ENCODE peak calls at places on chromosome 11, in seven cellular contexts. J, O, L, K, P, S and M are unnamed samples.

GRCh38 chr11:62004473-62004872 is 37.0 kb upstream of the FTH1 start:
- DNase-seq in J (peak), O (no peak), L (no peak), K (no peak), P (peak), S (peak), M (no peak)

GRCh38 chr11:48019230-48019584 is 38.8 kb downstream of the PTPRJ start:
- DNase-seq in J (no peak), O (no peak), L (peak), K (no peak), P (no peak), S (no peak), M (peak)

GRCh38 chr11:111454561-111455192 is 57.5 kb downstream of the BTG4 start:
- DNase-seq in J (peak), O (no peak), L (peak), K (peak), P (peak), S (peak), M (peak)

GRCh38 chr11:122258446-122258994 is 142.5 kb upstream of the BLID start:
- DNase-seq in J (no peak), O (no peak), L (no peak), K (no peak), P (no peak), S (no peak), M (no peak)

GRCh38 chr11:111733009-111733408 is 33.2 kb downstream of the PPP2R1B start:
- DNase-seq in J (peak), O (no peak), L (no peak), K (no peak), P (peak), S (no peak), M (no peak)

GRCh38 chr11:95556342-95557151 is 233.0 kb downstream of the FAM76B start:
- DNase-seq in J (peak), O (no peak), L (peak), K (no peak), P (peak), S (no peak), M (peak)

GRCh38 chr11:103907548-103908455 is 128.6 kb upstream of the DDI1 start:
- DNase-seq in J (peak), O (no peak), L (no peak), K (no peak), P (peak), S (no peak), M (no peak)

GRCh38 chr11:78715639-78716311 is 141.1 kb upstream of the NARS2 start:
- DNase-seq in J (peak), O (peak), L (peak), K (peak), P (peak), S (peak), M (peak)

GRCh38 chr11:57599381-57599780 is 1.9 kb downstream of the SERPING1 start:
- DNase-seq in J (no peak), O (no peak), L (no peak), K (no peak), P (peak), S (peak), M (peak)

GRCh38 chr11:47348859-47349258 is 3.6 kb downstream of the MYBPC3 start:
- DNase-seq in J (peak), O (no peak), L (no peak), K (no peak), P (peak), S (no peak), M (peak)

GRCh38 chr11:59135648-59136461 is 6.8 kb upstream of the FAM111A start:
- DNase-seq in J (peak), O (peak), L (peak), K (peak), P (peak), S (peak), M (peak)

GRCh38 chr11:115920841-115921480 is 416.7 kb upstream of the CADM1 start:
- DNase-seq in J (no peak), O (no peak), L (no peak), K (no peak), P (no peak), S (no peak), M (no peak)

GRCh38 chr11:115920087-115920461 is 415.9 kb upstream of the CADM1 start:
- DNase-seq in J (peak), O (no peak), L (no peak), K (no peak), P (no peak), S (no peak), M (peak)

GRCh38 chr11:115919341-115920086 is 415.3 kb upstream of the CADM1 start:
- DNase-seq in J (peak), O (no peak), L (no peak), K (no peak), P (peak), S (peak), M (peak)

GRCh38 chr11:115916596-115916995 is 412.4 kb upstream of the CADM1 start:
- DNase-seq in J (no peak), O (no peak), L (no peak), K (no peak), P (no peak), S (peak), M (no peak)

GRCh38 chr11:115918579-115918978 is 414.4 kb upstream of the CADM1 start:
- DNase-seq in J (no peak), O (no peak), L (no peak), K (no peak), P (no peak), S (no peak), M (no peak)
- H4K8ac ChIP-seq in J (no peak), O (no peak), L (no peak), K (no peak), P (no peak), S (no peak), M (no peak)

GRCh38 chr11:45757672-45758071 is 47.3 kb upstream of the SLC35C1 start:
- DNase-seq in J (no peak), O (no peak), L (no peak), K (no peak), P (no peak), S (no peak), M (no peak)
- H2AK5ac ChIP-seq in J (no peak), O (peak), L (no peak), K (no peak), P (no peak), S (no peak), M (peak)

GRCh38 chr11:97764193-97764592 is 1256.6 kb upstream of the CNTN5 start:
- DNase-seq in J (no peak), O (no peak), L (no peak), K (no peak), P (no peak), S (no peak), M (no peak)
- H4K8ac ChIP-seq in J (no peak), O (no peak), L (no peak), K (no peak), P (no peak), S (no peak), M (no peak)

GRCh38 chr11:124725719-124726105 is 14.0 kb upstream of the NRGN start:
- DNase-seq in J (peak), O (no peak), L (no peak), K (no peak), P (no peak), S (no peak), M (no peak)

GRCh38 chr11:124722176-124722575 is 17.6 kb upstream of the NRGN start:
- DNase-seq in J (no peak), O (no peak), L (no peak), K (no peak), P (no peak), S (no peak), M (no peak)

GRCh38 chr11:124719534-124719933 is 20.2 kb upstream of the NRGN start:
- DNase-seq in J (no peak), O (no peak), L (no peak), K (no peak), P (no peak), S (no peak), M (no peak)

GRCh38 chr11:124724854-124725718 is 14.7 kb upstream of the NRGN start:
- DNase-seq in J (no peak), O (no peak), L (no peak), K (peak), P (no peak), S (no peak), M (no peak)
- H2AK5ac ChIP-seq in J (peak), O (no peak), L (no peak), K (no peak), P (no peak), S (no peak), M (no peak)

GRCh38 chr11:63556404-63556803 is 6.8 kb downstream of the PLAAT2 start:
- DNase-seq in J (no peak), O (no peak), L (no peak), K (peak), P (no peak), S (no peak), M (no peak)

GRCh38 chr11:63553759-63554158 is 9.4 kb downstream of the PLAAT2 start:
- DNase-seq in J (no peak), O (no peak), L (no peak), K (peak), P (no peak), S (no peak), M (no peak)

GRCh38 chr11:63551889-63552266 is 11.3 kb downstream of the PLAAT2 start:
- DNase-seq in J (no peak), O (no peak), L (no peak), K (peak), P (no peak), S (no peak), M (no peak)

GRCh38 chr11:63554901-63555218 is 8.3 kb downstream of the PLAAT2 start:
- DNase-seq in J (no peak), O (no peak), L (no peak), K (peak), P (no peak), S (no peak), M (no peak)

GRCh38 chr11:63552921-63553320 is 10.3 kb downstream of the PLAAT2 start:
- DNase-seq in J (no peak), O (no peak), L (no peak), K (peak), P (no peak), S (no peak), M (no peak)
- H4K8ac ChIP-seq in J (no peak), O (no peak), L (no peak), K (no peak), P (no peak), S (no peak), M (no peak)

DNA sequence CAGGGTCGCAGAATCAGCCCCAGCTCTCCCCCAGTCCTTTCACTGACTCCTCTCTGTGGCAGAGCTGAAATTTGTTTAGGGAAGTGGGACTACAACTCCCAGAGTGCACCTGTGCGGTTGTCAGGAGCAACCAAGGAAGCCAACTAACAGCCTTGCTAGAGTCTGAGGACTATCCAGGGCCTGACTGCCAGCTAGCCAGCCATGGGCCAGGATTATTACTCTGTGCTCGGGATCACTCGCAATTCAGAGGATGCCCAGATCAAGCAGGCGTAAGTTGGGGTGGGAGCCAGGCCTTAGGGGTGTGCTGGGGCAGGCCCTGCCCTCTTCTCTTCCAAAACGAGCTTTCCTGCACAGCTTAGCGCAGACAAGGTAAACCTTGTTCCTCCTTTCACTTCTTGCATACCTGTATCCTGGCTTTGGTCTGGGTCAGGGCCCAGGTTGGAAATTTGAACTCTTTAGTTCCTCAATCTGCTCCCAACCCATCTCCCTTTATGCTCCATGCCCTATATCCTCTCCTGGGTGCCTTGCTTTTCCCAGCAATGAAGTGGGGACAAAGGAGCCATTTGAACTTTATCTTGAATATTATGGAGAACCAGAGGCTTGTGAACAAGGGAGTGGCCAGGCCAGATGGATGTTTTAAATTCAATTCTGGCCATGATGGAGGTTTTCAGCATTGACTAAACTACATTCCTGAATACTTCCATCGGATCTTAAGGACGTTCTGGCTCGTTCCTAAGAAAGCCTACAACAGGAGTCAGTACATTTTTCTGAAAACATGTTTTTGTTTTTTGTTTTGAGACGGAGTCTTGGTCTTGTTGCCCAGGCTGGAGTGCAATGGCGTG is at the start of gene DNAJB13:
- DNase-seq in J (peak), O (no peak), L (peak), K (peak), P (peak), S (peak), M (peak)
- H2AK5ac ChIP-seq in J (no peak), O (no peak), L (no peak), K (no peak), P (peak), S (no peak), M (no peak)

GRCh38 chr11:70485326-70486025 is 87.1 kb downstream of the CTTN start:
- DNase-seq in J (no peak), O (no peak), L (no peak), K (no peak), P (no peak), S (no peak), M (no peak)

GRCh38 chr11:70487763-70488162 is 89.4 kb downstream of the CTTN start:
- DNase-seq in J (no peak), O (no peak), L (no peak), K (no peak), P (no peak), S (no peak), M (no peak)

GRCh38 chr11:70487160-70487559 is 88.8 kb downstream of the CTTN start:
- DNase-seq in J (no peak), O (no peak), L (no peak), K (no peak), P (no peak), S (no peak), M (no peak)

GRCh38 chr11:70486026-70486415 is 87.7 kb downstream of the CTTN start:
- DNase-seq in J (no peak), O (no peak), L (no peak), K (no peak), P (no peak), S (no peak), M (no peak)

GRCh38 chr11:70486731-70487130 is 88.4 kb downstream of the CTTN start:
- DNase-seq in J (no peak), O (no peak), L (no peak), K (no peak), P (no peak), S (no peak), M (no peak)
- H4K8ac ChIP-seq in J (no peak), O (no peak), L (no peak), K (no peak), P (no peak), S (no peak), M (no peak)

GRCh38 chr11:113847111-113847510 is 28.3 kb downstream of the USP28 start:
- DNase-seq in J (no peak), O (no peak), L (no peak), K (no peak), P (no peak), S (no peak), M (no peak)

GRCh38 chr11:113850188-113850587 is 25.2 kb downstream of the USP28 start:
- DNase-seq in J (no peak), O (no peak), L (no peak), K (no peak), P (no peak), S (no peak), M (no peak)

GRCh38 chr11:113841691-113842090 is 33.7 kb downstream of the USP28 start:
- DNase-seq in J (no peak), O (no peak), L (no peak), K (no peak), P (no peak), S (no peak), M (no peak)

GRCh38 chr11:113849713-113850112 is 25.7 kb downstream of the USP28 start:
- DNase-seq in J (no peak), O (peak), L (no peak), K (peak), P (no peak), S (no peak), M (peak)

GRCh38 chr11:113847580-113847979 is 27.8 kb downstream of the USP28 start:
- DNase-seq in J (no peak), O (no peak), L (no peak), K (no peak), P (no peak), S (no peak), M (no peak)
- H2AK5ac ChIP-seq in J (no peak), O (no peak), L (no peak), K (no peak), P (no peak), S (no peak), M (no peak)